ENCODE peak calls at places on chromosome 18, in four cellular contexts. Y, S, C and F are unnamed samples.

GRCh38 chr18:34207344-34207851 is 17.3 kb downstream of the NOL4 start:
- DNase-seq in C (no peak), S (no peak), Y (no peak), F (no peak)

GRCh38 chr18:75141166-75141565 is 67.8 kb downstream of the PTGR3 start:
- DNase-seq in S (no peak), C (no peak), Y (no peak), F (no peak)

GRCh38 chr18:22223263-22223960 is 54.0 kb downstream of the GATA6 start:
- DNase-seq in C (peak; percentile 36), S (peak; percentile 63), Y (peak; percentile 36), F (no peak)

GRCh38 chr18:46386788-46387187 is 270.2 kb downstream of the LOXHD1 start:
- DNase-seq in S (no peak), Y (no peak), C (no peak), F (no peak)

GRCh38 chr18:10661333-10661732 is 135.5 kb downstream of the NAPG start:
- DNase-seq in C (no peak), S (no peak), Y (no peak), F (no peak)

GRCh38 chr18:56702946-56703345 is 51.8 kb downstream of the WDR7 start:
- DNase-seq in C (peak; percentile 24), S (peak; percentile 47), Y (peak; percentile 65), F (no peak)

GRCh38 chr18:57940166-57940565 is 103.9 kb upstream of the NEDD4L start:
- DNase-seq in C (no peak), Y (no peak), S (no peak), F (no peak)

GRCh38 chr18:8750954-8751415 is 45.6 kb downstream of the MTCL1 start:
- DNase-seq in C (no peak), Y (no peak), S (no peak), F (no peak)

GRCh38 chr18:34158881-34159690 is 65.6 kb downstream of the NOL4 start:
- DNase-seq in S (no peak), Y (peak; percentile 96), C (peak; percentile 2), F (no peak)

GRCh38 chr18:31603335-31603734 is 11.7 kb downstream of the TTR start:
- DNase-seq in C (no peak), S (no peak), Y (no peak), F (no peak)

GRCh38 chr18:34075963-34076860 is 148.5 kb downstream of the NOL4 start:
- DNase-seq in Y (no peak), S (no peak), C (no peak), F (no peak)

GRCh38 chr18:27124196-27124595 is 60.9 kb downstream of the CHST9 start:
- DNase-seq in C (no peak), S (no peak), Y (peak; percentile 55), F (no peak)

GRCh38 chr18:31506024-31506742 is 8.2 kb downstream of the DSG2 start:
- DNase-seq in Y (peak; percentile 47), S (no peak), C (peak; percentile 46), F (no peak)

GRCh38 chr18:23902396-23902795 is 112.2 kb upstream of the TTC39C start:
- DNase-seq in Y (no peak), S (no peak), C (no peak), F (no peak)

GRCh38 chr18:12849548-12849947 is 34.5 kb downstream of the PTPN2 start:
- DNase-seq in S (no peak), C (no peak), Y (no peak), F (no peak)

GRCh38 chr18:3671181-3671580 is 221.2 kb downstream of the TGIF1 start:
- DNase-seq in S (no peak), Y (no peak), C (no peak), F (no peak)

GRCh38 chr18:10074122-10074521 is 160.3 kb downstream of the VAPA start:
- DNase-seq in Y (no peak), S (no peak), C (no peak), F (no peak)

GRCh38 chr18:61153571-61153970 is 179.7 kb upstream of the CDH20 start:
- DNase-seq in Y (no peak), C (no peak), S (no peak), F (no peak)

GRCh38 chr18:61154866-61155265 is 178.4 kb upstream of the CDH20 start:
- DNase-seq in Y (no peak), C (no peak), S (no peak), F (no peak)

GRCh38 chr18:61157451-61157850 is 175.8 kb upstream of the CDH20 start:
- DNase-seq in Y (no peak), C (no peak), S (no peak), F (no peak)

GRCh38 chr18:61159246-61159645 is 174.0 kb upstream of the CDH20 start:
- DNase-seq in C (no peak), Y (no peak), S (no peak), F (no peak)
- TF ChIP-seq REST in C (no peak), Y (no peak), S (no peak), F (no peak)

DNA sequence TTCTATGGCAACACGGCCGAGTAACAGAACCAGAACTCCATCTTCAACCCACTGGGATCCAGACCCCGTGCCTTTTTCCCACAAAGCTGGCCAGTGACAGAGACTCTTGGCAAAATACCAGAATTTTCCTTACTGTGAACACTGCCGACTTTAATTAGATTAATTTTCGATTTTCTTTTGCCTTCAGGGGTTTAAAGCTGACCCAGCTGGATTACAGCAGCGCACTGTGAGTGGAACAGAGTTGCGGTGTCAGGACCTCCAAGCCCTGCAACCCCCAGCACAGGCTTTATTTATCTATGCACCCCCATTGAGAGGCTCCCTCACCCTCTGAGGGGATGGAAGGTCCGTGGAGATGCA is 36.4 kb downstream of the CTIF start:
- DNase-seq in C (no peak), Y (no peak), S (no peak), F (no peak)
- TF ChIP-seq CREB1 in C (no peak), Y (no peak), S (no peak), F (no peak)

GRCh38 chr18:71951021-71951420 is 593.1 kb downstream of the CBLN2 start:
- DNase-seq in Y (no peak), C (no peak), S (no peak), F (no peak)
- H2AFZ ChIP-seq in Y (no peak overlapping the region), C (no peak overlapping the region), S (no peak overlapping the region), F (no peak overlapping the region)

GRCh38 chr18:25288340-25288955 is 63.5 kb downstream of the ZNF521 start:
- DNase-seq in S (no peak), Y (no peak), C (no peak), F (no peak)
- TF ChIP-seq REST in S (no peak), Y (no peak), C (no peak), F (no peak)

GRCh38 chr18:35949903-35950627 is 22.4 kb upstream of the RMP24 start:
- DNase-seq in S (peak; percentile 70), C (peak; percentile 56), Y (peak; percentile 96), F (no peak)

GRCh38 chr18:35953688-35954087 is 18.8 kb upstream of the RMP24 start:
- DNase-seq in C (no peak), S (no peak), Y (no peak), F (no peak)

GRCh38 chr18:35948080-35948479 is 24.4 kb upstream of the RMP24 start:
- DNase-seq in S (no peak), C (no peak), Y (no peak), F (no peak)

GRCh38 chr18:35950628-35950982 is 21.9 kb upstream of the RMP24 start:
- DNase-seq in C (no peak), S (no peak), Y (no peak), F (no peak)

DNA sequence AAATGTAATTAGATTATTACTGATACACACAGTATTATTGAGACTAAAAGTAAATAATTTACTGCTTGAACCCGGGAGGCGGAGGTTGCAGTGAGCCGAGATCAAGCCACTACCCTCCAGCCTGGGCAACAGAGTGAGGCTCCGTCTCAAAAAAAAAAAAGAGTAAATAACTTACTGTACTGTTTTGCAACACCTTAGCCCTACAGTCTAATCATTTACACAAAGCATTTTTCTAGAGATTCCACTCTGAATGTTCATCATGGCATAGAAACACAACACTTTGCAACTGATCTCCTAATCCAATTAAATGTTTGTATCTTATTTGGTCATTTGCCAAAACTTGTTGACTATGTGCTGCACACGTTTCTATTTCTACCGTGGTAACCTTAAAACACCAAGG is 23.4 kb upstream of the RMP24 start:
- DNase-seq in C (no peak), S (no peak), Y (no peak), F (no peak)
- TF ChIP-seq CREB1 in C (no peak), S (no peak), Y (no peak), F (no peak)

DNA sequence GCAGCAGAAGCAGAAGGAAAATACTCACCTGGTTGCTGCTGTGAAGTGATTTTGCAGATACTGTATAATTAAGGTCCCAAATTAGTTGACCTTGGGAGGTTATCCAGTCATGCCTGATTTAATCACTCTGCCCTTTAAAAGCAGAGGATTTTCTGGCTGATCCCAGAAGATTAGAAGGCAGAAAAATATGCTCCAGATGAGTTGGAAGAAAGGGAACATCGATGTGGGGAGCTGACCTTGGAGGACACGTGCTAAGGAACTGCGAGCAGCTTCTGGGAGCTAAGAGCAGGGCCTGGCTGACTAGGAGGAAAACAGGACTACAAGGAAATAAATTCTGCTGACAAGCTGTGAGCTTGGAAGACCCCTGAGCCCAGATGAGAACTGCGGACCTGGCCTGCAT is 13.3 kb upstream of the DYM start:
- DNase-seq in C (no peak), Y (no peak), S (no peak), F (no peak)
- H2AFZ ChIP-seq in C (no peak overlapping the region), Y (no peak overlapping the region), S (no peak overlapping the region), F (no peak overlapping the region)

GRCh38 chr18:44541781-44542180 is 138.9 kb upstream of the SETBP1 start:
- DNase-seq in S (no peak), C (no peak), Y (no peak), F (no peak)

GRCh38 chr18:44541159-44541558 is 139.5 kb upstream of the SETBP1 start:
- DNase-seq in Y (no peak), C (no peak), S (no peak), F (no peak)

GRCh38 chr18:44536619-44537018 is 144.1 kb upstream of the SETBP1 start:
- DNase-seq in Y (no peak), C (no peak), S (no peak), F (no peak)

GRCh38 chr18:44536041-44536440 is 144.6 kb upstream of the SETBP1 start:
- DNase-seq in Y (no peak), C (no peak), S (no peak), F (no peak)

GRCh38 chr18:44537521-44537920 is 143.2 kb upstream of the SETBP1 start:
- DNase-seq in S (no peak), C (no peak), Y (no peak), F (no peak)
- TF ChIP-seq REST in S (no peak), C (no peak), Y (no peak), F (no peak)

GRCh38 chr18:77065221-77065981 is 67.2 kb downstream of the MBP start:
- DNase-seq in S (no peak), Y (no peak), C (no peak), F (peak; percentile 87)
- TF ChIP-seq CREB1 in S (no peak), Y (no peak), C (no peak), F (no peak)

GRCh38 chr18:63440897-63441296 is 18.6 kb upstream of the VPS4B start:
- DNase-seq in Y (no peak), S (no peak), C (no peak), F (no peak)

GRCh38 chr18:63438181-63438580 is 15.9 kb upstream of the VPS4B start:
- DNase-seq in Y (no peak), C (no peak), S (no peak), F (no peak)

GRCh38 chr18:63439334-63439733 is 17.1 kb upstream of the VPS4B start:
- DNase-seq in Y (peak; percentile 86), C (peak; percentile 33), S (peak; percentile 48), F (no peak)

GRCh38 chr18:63443820-63444219 is 21.5 kb upstream of the VPS4B start:
- DNase-seq in Y (no peak), S (no peak), C (no peak), F (no peak)

GRCh38 chr18:63440219-63440618 is 17.9 kb upstream of the VPS4B start:
- DNase-seq in S (no peak), C (no peak), Y (no peak), F (no peak)
- H2AFZ ChIP-seq in S (no peak overlapping the region), C (no peak overlapping the region), Y (no peak overlapping the region), F (no peak overlapping the region)